ENCODE peak calls at places on chromosomes 16 and 17, in seven cellular contexts. One of them, this sample, is unnamed. For H3K9me3, the result is how much of the 10 kb centered on the place peaks cover.

GRCh38 chr17:68089881-68090280 is 54.3 kb downstream of the KPNA2 start:
- DNase-seq in psoas muscle: no peak
- DNase-seq in tibial artery: no peak
- DNase-seq in right atrium auricular region: peak
- DNase-seq in cardiac muscle cell: peak
- DNase-seq in colonic mucosa: peak
- DNase-seq in lung: peak
- DNase-seq in this sample: peak

GRCh38 chr17:45907720-45908395 is 13.5 kb downstream of the MAPT start:
- DNase-seq in psoas muscle: no peak
- DNase-seq in tibial artery: no peak
- DNase-seq in right atrium auricular region: no peak
- DNase-seq in cardiac muscle cell: no peak
- DNase-seq in colonic mucosa: no peak
- DNase-seq in lung: no peak
- DNase-seq in this sample: peak

GRCh38 chr16:89904606-89905510 is 13.8 kb upstream of the MC1R start:
- DNase-seq in psoas muscle: no peak
- DNase-seq in tibial artery: no peak
- DNase-seq in right atrium auricular region: no peak
- DNase-seq in cardiac muscle cell: no peak
- DNase-seq in colonic mucosa: no peak
- DNase-seq in lung: no peak
- DNase-seq in this sample: no peak

GRCh38 chr16:88754912-88755744 is 29.9 kb downstream of the PIEZO1 start:
- DNase-seq in psoas muscle: no peak
- DNase-seq in tibial artery: no peak
- DNase-seq in right atrium auricular region: no peak
- DNase-seq in cardiac muscle cell: peak
- DNase-seq in colonic mucosa: no peak
- DNase-seq in lung: no peak
- DNase-seq in this sample: no peak

GRCh38 chr17:76345377-76345945 is 8.3 kb downstream of the PRPSAP1 start:
- DNase-seq in psoas muscle: no peak
- DNase-seq in tibial artery: peak
- DNase-seq in right atrium auricular region: no peak
- DNase-seq in cardiac muscle cell: no peak
- DNase-seq in colonic mucosa: no peak
- DNase-seq in lung: no peak
- DNase-seq in this sample: no peak

GRCh38 chr16:82867425-82867824 is 240.7 kb downstream of the CDH13 start:
- DNase-seq in psoas muscle: no peak
- DNase-seq in tibial artery: no peak
- DNase-seq in right atrium auricular region: no peak
- DNase-seq in cardiac muscle cell: no peak
- DNase-seq in colonic mucosa: no peak
- DNase-seq in lung: no peak
- DNase-seq in this sample: no peak

GRCh38 chr17:31488264-31488981 is 96.9 kb downstream of the RAB11FIP4 start:
- DNase-seq in psoas muscle: no peak
- DNase-seq in tibial artery: no peak
- DNase-seq in right atrium auricular region: no peak
- DNase-seq in cardiac muscle cell: no peak
- DNase-seq in colonic mucosa: peak
- DNase-seq in lung: peak
- DNase-seq in this sample: peak

GRCh38 chr17:35684046-35684802 is 47.2 kb upstream of the RASL10B start:
- DNase-seq in psoas muscle: no peak
- DNase-seq in tibial artery: no peak
- DNase-seq in right atrium auricular region: no peak
- DNase-seq in cardiac muscle cell: peak
- DNase-seq in colonic mucosa: no peak
- DNase-seq in lung: no peak
- DNase-seq in this sample: no peak

GRCh38 chr17:81339502-81340296 is 44.6 kb upstream of the SLC38A10 start:
- DNase-seq in psoas muscle: no peak
- DNase-seq in tibial artery: no peak
- DNase-seq in right atrium auricular region: no peak
- DNase-seq in cardiac muscle cell: no peak
- DNase-seq in colonic mucosa: peak
- DNase-seq in lung: no peak
- DNase-seq in this sample: no peak

GRCh38 chr16:67021321-67021720 is 7.6 kb upstream of the CBFB start:
- DNase-seq in psoas muscle: no peak
- DNase-seq in tibial artery: peak
- DNase-seq in right atrium auricular region: no peak
- DNase-seq in cardiac muscle cell: no peak
- DNase-seq in colonic mucosa: no peak
- DNase-seq in lung: no peak
- DNase-seq in this sample: no peak

GRCh38 chr16:88835383-88835782 is 21.4 kb downstream of the GALNS start:
- DNase-seq in psoas muscle: no peak
- DNase-seq in tibial artery: peak
- DNase-seq in right atrium auricular region: peak
- DNase-seq in cardiac muscle cell: peak
- DNase-seq in colonic mucosa: no peak
- DNase-seq in lung: no peak
- DNase-seq in this sample: peak

GRCh38 chr17:50948711-50949110 is 82.6 kb upstream of the TOB1 start:
- DNase-seq in psoas muscle: no peak
- DNase-seq in tibial artery: peak
- DNase-seq in right atrium auricular region: no peak
- DNase-seq in cardiac muscle cell: no peak
- DNase-seq in colonic mucosa: no peak
- DNase-seq in lung: no peak
- DNase-seq in this sample: no peak

GRCh38 chr17:64655704-64656103 is 6.4 kb downstream of the SMURF2 start:
- DNase-seq in psoas muscle: no peak
- DNase-seq in tibial artery: no peak
- DNase-seq in right atrium auricular region: no peak
- DNase-seq in cardiac muscle cell: no peak
- DNase-seq in colonic mucosa: no peak
- DNase-seq in lung: no peak
- DNase-seq in this sample: no peak

GRCh38 chr17:38469875-38470274 is 41.6 kb downstream of the ARHGAP23 start:
- DNase-seq in psoas muscle: peak
- DNase-seq in tibial artery: no peak
- DNase-seq in right atrium auricular region: no peak
- DNase-seq in cardiac muscle cell: peak
- DNase-seq in colonic mucosa: no peak
- DNase-seq in lung: no peak
- DNase-seq in this sample: no peak

GRCh38 chr16:11913425-11914079 is 2.2 kb downstream of the GSPT1 start:
- DNase-seq in psoas muscle: no peak
- DNase-seq in tibial artery: no peak
- DNase-seq in right atrium auricular region: no peak
- DNase-seq in cardiac muscle cell: peak
- DNase-seq in colonic mucosa: no peak
- DNase-seq in lung: no peak
- DNase-seq in this sample: no peak

GRCh38 chr17:42365136-42365535 is 23.1 kb downstream of the STAT3 start:
- DNase-seq in psoas muscle: no peak
- DNase-seq in tibial artery: no peak
- DNase-seq in right atrium auricular region: no peak
- DNase-seq in cardiac muscle cell: peak
- DNase-seq in colonic mucosa: no peak
- DNase-seq in lung: no peak
- DNase-seq in this sample: no peak

GRCh38 chr17:19744922-19745757 is 3.0 kb downstream of the ALDH3A1 start:
- DNase-seq in psoas muscle: peak
- DNase-seq in tibial artery: peak
- DNase-seq in right atrium auricular region: peak
- DNase-seq in cardiac muscle cell: peak
- DNase-seq in colonic mucosa: peak
- DNase-seq in lung: peak
- DNase-seq in this sample: peak

GRCh38 chr17:68143425-68143824 is 104.4 kb upstream of the AMZ2 start:
- DNase-seq in psoas muscle: no peak
- DNase-seq in tibial artery: no peak
- DNase-seq in right atrium auricular region: no peak
- DNase-seq in cardiac muscle cell: no peak
- DNase-seq in colonic mucosa: no peak
- DNase-seq in lung: no peak
- DNase-seq in this sample: no peak

GRCh38 chr17:49664706-49665211 is 13.1 kb downstream of the SPOP start:
- DNase-seq in psoas muscle: no peak
- DNase-seq in tibial artery: no peak
- DNase-seq in right atrium auricular region: no peak
- DNase-seq in cardiac muscle cell: no peak
- DNase-seq in colonic mucosa: no peak
- DNase-seq in lung: no peak
- DNase-seq in this sample: no peak

GRCh38 chr17:76643553-76644148 is at the start of gene ST6GALNAC1:
- DNase-seq in psoas muscle: no peak
- DNase-seq in tibial artery: no peak
- DNase-seq in right atrium auricular region: no peak
- DNase-seq in cardiac muscle cell: peak
- DNase-seq in colonic mucosa: peak
- DNase-seq in lung: no peak
- DNase-seq in this sample: no peak

GRCh38 chr17:73304971-73305786 is 6.6 kb downstream of the CDC42EP4 start:
- DNase-seq in psoas muscle: peak
- DNase-seq in tibial artery: peak
- DNase-seq in right atrium auricular region: peak
- DNase-seq in cardiac muscle cell: peak
- DNase-seq in colonic mucosa: peak
- DNase-seq in lung: peak
- DNase-seq in this sample: peak

GRCh38 chr17:81801327-81801726 is 2.6 kb upstream of the GCGR start:
- DNase-seq in psoas muscle: no peak
- DNase-seq in tibial artery: no peak
- DNase-seq in right atrium auricular region: no peak
- DNase-seq in cardiac muscle cell: no peak
- DNase-seq in colonic mucosa: no peak
- DNase-seq in lung: no peak
- DNase-seq in this sample: no peak

GRCh38 chr16:1870365-1871082 is 1.4 kb downstream of the MEIOB start:
- DNase-seq in psoas muscle: no peak
- DNase-seq in tibial artery: no peak
- DNase-seq in right atrium auricular region: no peak
- DNase-seq in cardiac muscle cell: peak
- DNase-seq in colonic mucosa: no peak
- DNase-seq in lung: peak
- DNase-seq in this sample: no peak

GRCh38 chr17:19249681-19250080 is 12.5 kb downstream of the EPN2 start:
- DNase-seq in psoas muscle: no peak
- DNase-seq in tibial artery: peak
- DNase-seq in right atrium auricular region: no peak
- DNase-seq in cardiac muscle cell: peak
- DNase-seq in colonic mucosa: no peak
- DNase-seq in lung: no peak
- DNase-seq in this sample: no peak

GRCh38 chr16:68823401-68823800 is 19.9 kb upstream of the TANGO6 start:
- DNase-seq in psoas muscle: no peak
- DNase-seq in tibial artery: no peak
- DNase-seq in right atrium auricular region: no peak
- DNase-seq in cardiac muscle cell: peak
- DNase-seq in colonic mucosa: no peak
- DNase-seq in lung: no peak
- DNase-seq in this sample: no peak

GRCh38 chr17:3893003-3893719 is at the start of gene CAMKK1:
- DNase-seq in psoas muscle: peak
- DNase-seq in tibial artery: peak
- DNase-seq in right atrium auricular region: peak
- DNase-seq in cardiac muscle cell: peak
- DNase-seq in colonic mucosa: peak
- DNase-seq in lung: peak
- DNase-seq in this sample: peak
- TF ChIP-seq CTCF in psoas muscle: no peak
- TF ChIP-seq CTCF in tibial artery: no peak
- TF ChIP-seq CTCF in right atrium auricular region: no peak
- TF ChIP-seq CTCF in cardiac muscle cell: no peak
- TF ChIP-seq CTCF in colonic mucosa: no peak
- TF ChIP-seq CTCF in lung: no peak
- TF ChIP-seq CTCF in this sample: no peak

DNA sequence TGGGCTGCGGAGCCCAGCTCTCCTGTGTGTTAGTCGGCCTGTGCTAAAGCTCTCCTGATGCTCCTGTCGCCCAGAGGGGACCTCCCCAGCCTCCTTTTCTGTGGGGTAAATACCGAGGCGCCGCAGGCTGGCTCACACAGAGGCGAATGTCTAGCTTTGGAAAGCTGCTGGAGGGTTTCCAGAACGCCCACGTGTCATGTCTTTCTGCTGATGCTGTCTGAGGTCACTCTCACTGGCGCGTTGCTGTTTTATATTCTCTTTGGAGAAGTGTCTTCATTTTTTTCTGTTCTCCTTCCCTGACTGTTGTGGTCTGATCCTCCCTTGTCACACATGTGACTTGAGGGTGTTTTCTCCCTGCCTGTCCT is 91.9 kb upstream of the ZNF750 start:
- DNase-seq in psoas muscle: peak
- DNase-seq in tibial artery: peak
- DNase-seq in right atrium auricular region: peak
- DNase-seq in cardiac muscle cell: peak
- DNase-seq in colonic mucosa: peak
- DNase-seq in lung: no peak
- DNase-seq in this sample: peak
- H3K27ac ChIP-seq in psoas muscle: peak
- H3K27ac ChIP-seq in tibial artery: no peak
- H3K27ac ChIP-seq in right atrium auricular region: peak
- H3K27ac ChIP-seq in cardiac muscle cell: no peak
- H3K27ac ChIP-seq in colonic mucosa: no peak
- H3K27ac ChIP-seq in lung: no peak
- H3K27ac ChIP-seq in this sample: peak

GRCh38 chr16:35911899-35912298 is 2452.5 kb downstream of the TP53TG3F start:
- DNase-seq in psoas muscle: no peak
- DNase-seq in tibial artery: no peak
- DNase-seq in right atrium auricular region: no peak
- DNase-seq in cardiac muscle cell: no peak
- DNase-seq in colonic mucosa: no peak
- DNase-seq in lung: no peak
- DNase-seq in this sample: no peak
- H3K9me3 ChIP-seq in psoas muscle: under half
- H3K9me3 ChIP-seq in tibial artery: under half
- H3K9me3 ChIP-seq in right atrium auricular region: under half
- H3K9me3 ChIP-seq in cardiac muscle cell: under half
- H3K9me3 ChIP-seq in colonic mucosa: under half
- H3K9me3 ChIP-seq in lung: under half
- H3K9me3 ChIP-seq in this sample: under half

GRCh38 chr16:72195609-72196008 is 23.7 kb upstream of the PMFBP1 start:
- DNase-seq in psoas muscle: no peak
- DNase-seq in tibial artery: no peak
- DNase-seq in right atrium auricular region: no peak
- DNase-seq in cardiac muscle cell: no peak
- DNase-seq in colonic mucosa: no peak
- DNase-seq in lung: no peak
- DNase-seq in this sample: no peak
- TF ChIP-seq CTCF in psoas muscle: no peak
- TF ChIP-seq CTCF in tibial artery: no peak
- TF ChIP-seq CTCF in right atrium auricular region: no peak
- TF ChIP-seq CTCF in cardiac muscle cell: no peak
- TF ChIP-seq CTCF in colonic mucosa: no peak
- TF ChIP-seq CTCF in lung: no peak
- TF ChIP-seq CTCF in this sample: no peak

This sample was measured in gastrocnemius medialis.